ENCODE peak calls at places on chromosomes 5 and 9, in six cellular contexts. L is ovary; R is cardiac muscle cell; Y is colonic mucosa; M is astrocyte; E is CD8-positive, alpha-beta T cell. Q is an unnamed sample. For H3K4me1, the result is how much of the 10 kb centered on the place peaks cover.

GRCh38 chr5:149645725-149646124 is 64.4 kb downstream of the ARHGEF37 start:
- DNase-seq in L (no peak), R (no peak), Y (no peak), M (no peak), E (no peak), Q (no peak)

GRCh38 chr5:59999056-59999455 is 105.5 kb upstream of the PDE4D start:
- DNase-seq in L (no peak), R (no peak), Y (no peak), M (peak), E (no peak), Q (peak)

GRCh38 chr5:140109050-140109817 is 4.7 kb upstream of the PURA start:
- DNase-seq in L (no peak), R (no peak), Y (peak), M (no peak), E (no peak), Q (no peak)

GRCh38 chr9:88291853-88292252 is 96.4 kb upstream of the SPIN1 start:
- DNase-seq in L (no peak), R (no peak), Y (no peak), M (no peak), E (no peak), Q (no peak)

GRCh38 chr5:139650689-139651501 is 2.7 kb downstream of the CXXC5 start:
- DNase-seq in L (no peak), R (no peak), Y (peak), M (no peak), E (no peak), Q (no peak)

GRCh38 chr5:137254695-137255094 is 244.4 kb downstream of the SPOCK1 start:
- DNase-seq in L (no peak), R (peak), Y (no peak), M (no peak), E (no peak), Q (no peak)

GRCh38 chr5:135106610-135107009 is 72.6 kb upstream of the PITX1 start:
- DNase-seq in L (no peak), R (no peak), Y (no peak), M (peak), E (no peak), Q (peak)

GRCh38 chr9:96126321-96126881 is 175.6 kb downstream of the HSD17B3 start:
- DNase-seq in L (no peak), R (no peak), Y (peak), M (no peak), E (no peak), Q (no peak)

GRCh38 chr9:136328011-136328621 is 777 bp downstream of the GPSM1 start:
- DNase-seq in L (peak), R (no peak), Y (no peak), M (no peak), E (no peak), Q (no peak)

GRCh38 chr9:105243015-105243686 is 1.3 kb upstream of the SLC44A1 start:
- DNase-seq in L (no peak), R (peak), Y (no peak), M (peak), E (no peak), Q (no peak)

GRCh38 chr9:94650924-94651323 is 11.6 kb upstream of the FBP1 start:
- DNase-seq in L (no peak), R (no peak), Y (no peak), M (no peak), E (no peak), Q (no peak)

GRCh38 chr9:136578620-136578914 is 32.7 kb upstream of the NOTCH1 start:
- DNase-seq in L (no peak), R (no peak), Y (no peak), M (no peak), E (no peak), Q (no peak)

GRCh38 chr9:123445981-123446610 is 90.1 kb downstream of the CRB2 start:
- DNase-seq in L (no peak), R (peak), Y (no peak), M (peak), E (no peak), Q (no peak)

GRCh38 chr5:140598836-140599235 is 34.1 kb downstream of the CD14 start:
- DNase-seq in L (no peak), R (no peak), Y (no peak), M (no peak), E (no peak), Q (no peak)

GRCh38 chr9:118418887-118419620 is 714.9 kb downstream of the TLR4 start:
- DNase-seq in L (no peak), R (no peak), Y (peak), M (peak), E (no peak), Q (peak)

GRCh38 chr9:106111039-106111740 is 416.8 kb downstream of the TMEM38B start:
- DNase-seq in L (no peak), R (no peak), Y (no peak), M (no peak), E (no peak), Q (no peak)

GRCh38 chr9:69253057-69253456 is 72.0 kb upstream of the ENTREP1 start:
- DNase-seq in L (no peak), R (no peak), Y (no peak), M (peak), E (no peak), Q (peak)

GRCh38 chr9:136363606-136364368 is at the start of gene DNLZ:
- DNase-seq in L (peak), R (peak), Y (peak), M (peak), E (peak), Q (peak)

GRCh38 chr5:34709861-34710673 is 53.9 kb downstream of the RAI14 start:
- DNase-seq in L (no peak), R (peak), Y (no peak), M (peak), E (no peak), Q (no peak)

GRCh38 chr9:128282500-128282899 is 6.4 kb downstream of the SWI5 start:
- DNase-seq in L (no peak), R (peak), Y (no peak), M (peak), E (no peak), Q (peak)

GRCh38 chr5:14258840-14259239 is 115.7 kb downstream of the TRIO start:
- DNase-seq in L (no peak), R (peak), Y (no peak), M (no peak), E (no peak), Q (no peak)
- H3K4me1 ChIP-seq in L (under half), R (under half), Y (under half), M (half or more), E (under half), Q (under half)

DNA sequence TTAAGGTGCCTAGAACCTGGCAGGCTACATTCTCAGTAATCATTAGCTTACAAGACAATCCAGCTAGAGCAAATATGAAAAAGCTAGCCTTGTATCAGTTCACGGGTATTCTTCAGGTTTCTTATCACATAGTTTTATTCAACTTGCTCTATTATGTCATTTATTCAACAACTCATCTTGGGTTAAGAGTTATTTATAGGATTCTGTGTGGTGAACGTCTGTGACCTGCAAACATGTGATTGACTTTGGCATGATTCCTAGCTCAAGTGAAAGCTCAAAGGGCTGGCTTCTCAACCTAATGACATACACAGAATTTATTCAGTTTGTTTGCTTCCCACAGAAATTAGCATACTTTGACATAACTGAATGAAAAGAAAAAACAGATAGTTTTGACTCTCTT is 173.1 kb downstream of the PLPPR1 start:
- DNase-seq in L (no peak), R (no peak), Y (no peak), M (no peak), E (no peak), Q (no peak)
- H3K27ac ChIP-seq in L (no peak), R (no peak), Y (no peak), M (no peak), E (no peak), Q (no peak)

DNA sequence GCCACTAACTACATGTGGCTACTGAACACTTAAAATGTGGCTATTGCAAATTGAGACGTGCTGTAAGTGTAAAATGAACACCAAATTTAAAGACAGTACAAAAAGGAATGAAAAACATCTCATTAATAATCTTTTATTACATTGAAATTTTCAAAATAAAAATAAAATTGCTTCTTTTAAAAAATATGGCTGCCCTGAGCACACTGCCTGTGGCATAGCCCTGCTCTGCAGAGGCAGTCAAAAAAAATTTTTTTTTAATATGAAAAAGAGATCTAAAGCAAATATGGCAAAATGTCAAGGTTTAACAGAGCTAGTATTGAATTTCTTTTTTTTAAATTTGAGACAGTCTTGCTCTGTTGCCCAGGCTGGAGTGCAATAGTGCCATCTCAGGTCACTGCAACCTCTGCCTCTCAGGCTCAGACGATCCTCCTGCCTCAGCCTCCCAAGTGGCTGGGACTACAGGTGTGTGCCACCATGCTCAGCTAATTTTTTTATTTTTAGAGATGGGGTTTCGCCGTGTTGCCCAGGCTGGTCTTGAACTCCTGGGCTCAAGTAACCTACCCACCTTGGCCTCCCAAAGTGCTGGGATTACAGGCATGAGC is 25.6 kb downstream of the CARNMT1 start:
- DNase-seq in L (no peak), R (no peak), Y (no peak), M (no peak), E (no peak), Q (no peak)
- TF ChIP-seq CTCF in L (no peak), R (no peak), Y (peak), M (no peak), E (peak), Q (no peak)

GRCh38 chr5:179758905-179759304 is 26.3 kb downstream of the MAML1 start:
- DNase-seq in L (no peak), R (no peak), Y (no peak), M (no peak), E (no peak), Q (no peak)
- H3K4me1 ChIP-seq in L (under half), R (half or more), Y (under half), M (under half), E (under half), Q (under half)

GRCh38 chr9:32463500-32463899 is 62.5 kb downstream of the RIGI start:
- DNase-seq in L (no peak), R (no peak), Y (no peak), M (no peak), E (no peak), Q (no peak)

GRCh38 chr9:32472344-32472743 is 53.7 kb downstream of the RIGI start:
- DNase-seq in L (no peak), R (no peak), Y (no peak), M (no peak), E (no peak), Q (no peak)

GRCh38 chr9:32468740-32469139 is 57.3 kb downstream of the RIGI start:
- DNase-seq in L (no peak), R (no peak), Y (no peak), M (no peak), E (no peak), Q (no peak)
- H3K27ac ChIP-seq in L (no peak), R (no peak), Y (no peak), M (no peak), E (no peak), Q (no peak)

DNA sequence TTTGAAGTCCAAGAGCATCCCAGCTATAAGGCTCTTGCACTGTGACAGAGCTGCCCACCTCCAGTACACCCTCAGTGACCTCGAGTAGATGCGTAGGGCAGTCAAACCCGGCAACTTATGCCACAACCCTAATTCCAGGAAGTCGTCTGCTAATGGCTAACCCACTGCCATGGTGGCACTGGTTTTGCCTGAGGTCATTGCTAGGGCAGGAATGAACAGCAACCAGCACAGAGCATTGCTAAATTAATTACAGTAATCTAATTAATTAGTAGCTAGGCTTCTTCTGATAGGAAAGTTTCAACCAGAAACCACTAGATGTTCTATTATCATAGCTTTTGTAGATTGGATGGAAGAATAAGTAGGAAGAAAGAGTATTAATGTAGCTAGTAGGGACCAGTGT is 122.8 kb downstream of the DPYSL3 start:
- DNase-seq in L (no peak), R (no peak), Y (no peak), M (no peak), E (no peak), Q (no peak)
- TF ChIP-seq CTCF in L (no peak), R (no peak), Y (no peak), M (no peak), E (no peak), Q (no peak)

DNA sequence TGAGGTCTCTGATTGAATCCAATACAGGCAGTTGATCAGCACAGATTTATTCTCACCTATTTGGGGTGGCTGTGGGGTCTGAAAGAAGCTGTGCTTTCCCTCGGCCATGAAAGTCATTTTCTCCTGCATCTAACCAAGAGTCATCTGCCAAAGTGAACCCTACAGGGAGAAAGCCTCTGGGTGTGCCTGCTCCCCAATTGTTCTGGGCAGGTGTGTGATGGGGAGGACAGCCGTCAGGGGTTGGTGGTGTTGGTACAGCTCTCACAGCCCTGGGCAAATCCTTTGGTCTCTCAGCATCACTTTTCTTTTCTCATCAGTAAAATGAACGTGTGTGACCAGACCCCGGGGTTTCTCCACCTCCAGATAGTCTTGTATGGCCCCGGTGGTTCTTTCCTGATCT is 2.5 kb downstream of the PHF2 start:
- DNase-seq in L (no peak), R (no peak), Y (no peak), M (no peak), E (peak), Q (no peak)
- H3K4me1 ChIP-seq in L (under half), R (under half), Y (under half), M (under half), E (under half), Q (under half)

GRCh38 chr9:97502984-97503861 is 1.8 kb downstream of the TMOD1 start:
- DNase-seq in L (peak), R (no peak), Y (no peak), M (no peak), E (no peak), Q (no peak)

GRCh38 chr9:97503862-97504210 is 2.4 kb downstream of the TMOD1 start:
- DNase-seq in L (no peak), R (no peak), Y (no peak), M (no peak), E (no peak), Q (no peak)

GRCh38 chr9:97506264-97506663 is 4.8 kb downstream of the TMOD1 start:
- DNase-seq in L (no peak), R (no peak), Y (no peak), M (no peak), E (no peak), Q (no peak)

GRCh38 chr9:97505845-97506244 is 4.4 kb downstream of the TMOD1 start:
- DNase-seq in L (no peak), R (no peak), Y (no peak), M (no peak), E (peak), Q (no peak)

GRCh38 chr9:97504381-97505216 is 3.1 kb downstream of the TMOD1 start:
- DNase-seq in L (no peak), R (no peak), Y (no peak), M (peak), E (peak), Q (no peak)
- H3K27ac ChIP-seq in L (peak), R (peak), Y (no peak), M (no peak), E (no peak), Q (no peak)

DNA sequence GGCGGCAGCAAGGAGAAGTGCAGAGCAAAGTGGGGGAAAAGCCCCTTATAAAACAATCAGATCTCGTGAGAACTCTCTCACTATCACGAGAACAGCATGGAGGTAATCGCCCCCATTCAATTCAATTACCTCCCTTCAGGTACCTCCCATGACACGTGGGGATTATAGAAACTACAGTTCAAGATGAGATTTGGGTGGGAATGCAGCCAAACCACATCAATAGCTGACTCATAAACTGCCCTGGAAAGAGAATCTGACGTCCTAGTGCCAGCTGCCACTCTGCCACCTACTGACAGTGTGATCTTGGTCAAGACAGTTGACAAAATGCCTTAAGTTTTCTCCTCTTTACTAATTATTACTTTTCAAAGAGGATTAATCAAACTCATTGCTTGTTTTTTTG is 128.3 kb downstream of the GPBP1 start:
- DNase-seq in L (no peak), R (peak), Y (peak), M (peak), E (no peak), Q (peak)
- TF ChIP-seq CTCF in L (no peak), R (no peak), Y (no peak), M (no peak), E (no peak), Q (peak)